ENCODE peak calls at places on chromosomes 5 and 9, in eight cellular contexts. One of them, this sample, is unnamed.

GRCh38 chr5:149654893-149655505 is 73.7 kb downstream of the ARHGEF37 start:
- DNase-seq in psoas muscle: no peak
- DNase-seq in caudate nucleus: no peak
- DNase-seq in cardiac muscle cell: no peak
- DNase-seq in mammary epithelial cell: no peak
- DNase-seq in PC-9: no peak
- DNase-seq in OCI-LY7: no peak
- DNase-seq in C1 segment of cervical spinal cord: no peak
- DNase-seq in this sample: no peak

GRCh38 chr5:1753490-1753889 is 46.1 kb downstream of the MRPL36 start:
- DNase-seq in cardiac muscle cell: no peak
- DNase-seq in PC-9: no peak
- DNase-seq in C1 segment of cervical spinal cord: no peak
- DNase-seq in OCI-LY7: no peak
- DNase-seq in caudate nucleus: no peak
- DNase-seq in mammary epithelial cell: no peak
- DNase-seq in psoas muscle: no peak
- DNase-seq in this sample: no peak

GRCh38 chr9:17839744-17840143 is 260.9 kb downstream of the SH3GL2 start:
- DNase-seq in psoas muscle: no peak
- DNase-seq in OCI-LY7: no peak
- DNase-seq in C1 segment of cervical spinal cord: no peak
- DNase-seq in PC-9: no peak
- DNase-seq in mammary epithelial cell: no peak
- DNase-seq in caudate nucleus: no peak
- DNase-seq in cardiac muscle cell: no peak
- DNase-seq in this sample: no peak

GRCh38 chr9:7844283-7844682 is 44.7 kb upstream of the DMAC1 start:
- DNase-seq in mammary epithelial cell: no peak
- DNase-seq in C1 segment of cervical spinal cord: peak
- DNase-seq in psoas muscle: no peak
- DNase-seq in cardiac muscle cell: peak
- DNase-seq in PC-9: no peak
- DNase-seq in OCI-LY7: peak
- DNase-seq in caudate nucleus: no peak
- DNase-seq in this sample: peak

GRCh38 chr5:38574009-38574408 is 17.6 kb upstream of the LIFR start:
- DNase-seq in caudate nucleus: no peak
- DNase-seq in psoas muscle: no peak
- DNase-seq in C1 segment of cervical spinal cord: no peak
- DNase-seq in cardiac muscle cell: no peak
- DNase-seq in mammary epithelial cell: no peak
- DNase-seq in PC-9: no peak
- DNase-seq in OCI-LY7: no peak
- DNase-seq in this sample: no peak

GRCh38 chr9:116421006-116421538 is 266.0 kb upstream of the TRIM32 start:
- DNase-seq in PC-9: no peak
- DNase-seq in C1 segment of cervical spinal cord: no peak
- DNase-seq in OCI-LY7: no peak
- DNase-seq in psoas muscle: no peak
- DNase-seq in caudate nucleus: no peak
- DNase-seq in mammary epithelial cell: peak
- DNase-seq in cardiac muscle cell: peak
- DNase-seq in this sample: no peak

GRCh38 chr9:98805506-98806272 is 1.8 kb upstream of the GALNT12 start:
- DNase-seq in OCI-LY7: no peak
- DNase-seq in PC-9: no peak
- DNase-seq in caudate nucleus: no peak
- DNase-seq in C1 segment of cervical spinal cord: no peak
- DNase-seq in psoas muscle: no peak
- DNase-seq in cardiac muscle cell: peak
- DNase-seq in mammary epithelial cell: peak
- DNase-seq in this sample: no peak

GRCh38 chr5:54616031-54616430 is 98.5 kb downstream of the SNX18 start:
- DNase-seq in mammary epithelial cell: peak
- DNase-seq in C1 segment of cervical spinal cord: peak
- DNase-seq in OCI-LY7: no peak
- DNase-seq in PC-9: no peak
- DNase-seq in cardiac muscle cell: peak
- DNase-seq in caudate nucleus: no peak
- DNase-seq in psoas muscle: no peak
- DNase-seq in this sample: no peak

GRCh38 chr5:148443998-148444397 is 60.2 kb downstream of the FBXO38 start:
- DNase-seq in mammary epithelial cell: peak
- DNase-seq in OCI-LY7: peak
- DNase-seq in cardiac muscle cell: peak
- DNase-seq in caudate nucleus: peak
- DNase-seq in C1 segment of cervical spinal cord: peak
- DNase-seq in PC-9: peak
- DNase-seq in psoas muscle: no peak
- DNase-seq in this sample: peak

GRCh38 chr5:111116550-111116949 is 24.4 kb downstream of the WDR36 start:
- DNase-seq in caudate nucleus: no peak
- DNase-seq in cardiac muscle cell: no peak
- DNase-seq in OCI-LY7: no peak
- DNase-seq in PC-9: no peak
- DNase-seq in psoas muscle: no peak
- DNase-seq in C1 segment of cervical spinal cord: no peak
- DNase-seq in mammary epithelial cell: no peak
- DNase-seq in this sample: no peak

GRCh38 chr9:16012621-16013020 is 459.8 kb downstream of the CCDC171 start:
- DNase-seq in PC-9: no peak
- DNase-seq in cardiac muscle cell: no peak
- DNase-seq in C1 segment of cervical spinal cord: no peak
- DNase-seq in psoas muscle: no peak
- DNase-seq in mammary epithelial cell: peak
- DNase-seq in OCI-LY7: no peak
- DNase-seq in caudate nucleus: no peak
- DNase-seq in this sample: no peak

GRCh38 chr9:98083059-98083458 is 26.5 kb downstream of the NANS start:
- DNase-seq in caudate nucleus: no peak
- DNase-seq in PC-9: no peak
- DNase-seq in OCI-LY7: no peak
- DNase-seq in psoas muscle: no peak
- DNase-seq in C1 segment of cervical spinal cord: no peak
- DNase-seq in cardiac muscle cell: no peak
- DNase-seq in mammary epithelial cell: no peak
- DNase-seq in this sample: no peak

GRCh38 chr5:105726093-105726492 is 1944.6 kb downstream of the EFNA5 start:
- DNase-seq in PC-9: no peak
- DNase-seq in C1 segment of cervical spinal cord: no peak
- DNase-seq in cardiac muscle cell: no peak
- DNase-seq in mammary epithelial cell: no peak
- DNase-seq in psoas muscle: no peak
- DNase-seq in OCI-LY7: no peak
- DNase-seq in caudate nucleus: no peak
- DNase-seq in this sample: no peak

This sample was measured in SK-MEL-5.